ENCODE peak calls at places on chromosomes 13 and 19, in five cellular contexts. U is non-pigmented ciliary epithelial cell; Z is psoas muscle; L is astrocyte of the spinal cord; K is activated CD8-positive, alpha-beta memory T cell treated with anti-CD3 and anti-CD28 coated beads, Interleukin-2, amount 50 U/mL, for 48 hours. I is an unnamed sample.

GRCh38 chr19:609001-609340 is 19.3 kb downstream of the HCN2 start:
- DNase-seq in U (no peak), Z (peak), L (no peak), K (no peak), I (no peak)

GRCh38 chr19:7869910-7870511 is 4.2 kb downstream of the PRR36 start:
- DNase-seq in U (no peak), Z (peak), L (no peak), K (peak), I (peak)

GRCh38 chr19:45179063-45179847 is 671 bp downstream of the BLOC1S3 start:
- DNase-seq in U (no peak), Z (peak), L (no peak), K (peak), I (no peak)

GRCh38 chr13:30019648-30020626 is 169.5 kb upstream of the UBL3 start:
- DNase-seq in U (no peak), Z (no peak), L (no peak), K (no peak), I (no peak)

GRCh38 chr19:11152318-11153062 is 3.1 kb downstream of the SPC24 start:
- DNase-seq in U (no peak), Z (peak), L (peak), K (no peak), I (no peak)

GRCh38 chr13:101332583-101332982 is 83.7 kb downstream of the NALCN start:
- DNase-seq in U (no peak), Z (no peak), L (no peak), K (no peak), I (no peak)

GRCh38 chr19:34320277-34320676 is 44.7 kb upstream of the GPI start:
- DNase-seq in U (no peak), Z (no peak), L (no peak), K (no peak), I (no peak)

GRCh38 chr13:70183041-70183440 is 74.8 kb upstream of the KLHL1 start:
- DNase-seq in U (peak), Z (no peak), L (peak), K (no peak), I (no peak)

GRCh38 chr13:33454844-33455256 is 169.3 kb upstream of the STARD13 start:
- DNase-seq in U (no peak), Z (no peak), L (peak), K (no peak), I (no peak)

GRCh38 chr19:43739419-43739818 is 15.3 kb downstream of the SMG9 start:
- DNase-seq in U (no peak), Z (no peak), L (no peak), K (no peak), I (no peak)

GRCh38 chr13:105971312-105971711 is 564.1 kb downstream of the EFNB2 start:
- DNase-seq in U (no peak), Z (no peak), L (no peak), K (no peak), I (no peak)

GRCh38 chr19:12952488-12953455 is 4.3 kb downstream of the GADD45GIP1 start:
- DNase-seq in U (peak), Z (no peak), L (peak), K (peak), I (no peak)

GRCh38 chr13:24100152-24100551 is 60.4 kb upstream of the SPATA13 start:
- DNase-seq in U (no peak), Z (no peak), L (no peak), K (no peak), I (no peak)

GRCh38 chr13:25963681-25964080 is 88.1 kb downstream of the SHISA2 start:
- DNase-seq in U (no peak), Z (no peak), L (no peak), K (no peak), I (no peak)

GRCh38 chr19:41551212-41551610 is 24.8 kb upstream of the CEACAM21 start:
- DNase-seq in U (no peak), Z (no peak), L (no peak), K (no peak), I (no peak)

GRCh38 chr13:41311607-41312500 is 787 bp downstream of the NAA16 start:
- DNase-seq in U (no peak), Z (peak), L (peak), K (peak), I (no peak)

GRCh38 chr19:1453525-1454371 is 3.8 kb downstream of the APC2 start:
- DNase-seq in U (no peak), Z (peak), L (no peak), K (no peak), I (peak)

GRCh38 chr13:52925221-52925620 is 76.8 kb upstream of the PCDH8 start:
- DNase-seq in U (no peak), Z (peak), L (no peak), K (no peak), I (no peak)

GRCh38 chr13:40336228-40337221 is 329.9 kb downstream of the FOXO1 start:
- DNase-seq in U (no peak), Z (no peak), L (no peak), K (no peak), I (no peak)

GRCh38 chr19:32498641-32499200 is 82.3 kb upstream of the PDCD5 start:
- DNase-seq in U (no peak), Z (no peak), L (peak), K (no peak), I (no peak)